ENCODE peak calls at places on chromosomes 5 and 9, in eight cellular contexts. Q, R, G, N, X, O, T and C are unnamed samples.

GRCh38 chr5:32668552-32668951 is 42.6 kb upstream of the NPR3 start:
- DNase-seq in Q (no peak), R (no peak), G (no peak), N (no peak), X (no peak), O (no peak), T (no peak), C (no peak)

GRCh38 chr9:76203373-76203772 is 190.9 kb downstream of the RFK start:
- DNase-seq in Q (no peak), R (no peak), G (no peak), N (no peak), X (peak), O (no peak), T (no peak), C (no peak)

GRCh38 chr5:134122530-134122929 is 8.0 kb downstream of the TCF7 start:
- DNase-seq in Q (no peak), R (no peak), G (no peak), N (no peak), X (no peak), O (no peak), T (no peak), C (no peak)

GRCh38 chr9:91572044-91572443 is 148.4 kb upstream of the NFIL3 start:
- DNase-seq in Q (no peak), R (no peak), G (no peak), N (no peak), X (peak), O (no peak), T (no peak), C (no peak)

GRCh38 chr9:95077053-95077765 is 240.3 kb downstream of the FANCC start:
- DNase-seq in Q (peak), R (no peak), G (no peak), N (no peak), X (no peak), O (peak), T (no peak), C (no peak)

GRCh38 chr5:91443761-91444467 is 60.8 kb upstream of the ARRDC3 start:
- DNase-seq in Q (no peak), R (no peak), G (peak), N (no peak), X (no peak), O (no peak), T (no peak), C (no peak)

GRCh38 chr5:122412966-122413365 is 100.9 kb downstream of the SNCAIP start:
- DNase-seq in Q (no peak), R (no peak), G (no peak), N (no peak), X (no peak), O (no peak), T (no peak), C (no peak)

GRCh38 chr5:123360910-123361309 is 62.3 kb downstream of the CEP120 start:
- DNase-seq in Q (no peak), R (no peak), G (no peak), N (no peak), X (no peak), O (no peak), T (no peak), C (no peak)

GRCh38 chr9:123275381-123275780 is 7.0 kb upstream of the STRBP start:
- DNase-seq in Q (no peak), R (no peak), G (no peak), N (no peak), X (no peak), O (no peak), T (no peak), C (no peak)

GRCh38 chr5:78753093-78753531 is 104.5 kb upstream of the LHFPL2 start:
- DNase-seq in Q (no peak), R (no peak), G (no peak), N (no peak), X (no peak), O (no peak), T (no peak), C (peak)

GRCh38 chr9:77087506-77087905 is 68.1 kb downstream of the FOXB2 start:
- DNase-seq in Q (no peak), R (no peak), G (no peak), N (no peak), X (no peak), O (no peak), T (no peak), C (no peak)

GRCh38 chr5:113806250-113806649 is 292.8 kb downstream of the YTHDC2 start:
- DNase-seq in Q (no peak), R (no peak), G (peak), N (no peak), X (peak), O (no peak), T (peak), C (peak)

GRCh38 chr9:69548676-69549075 is 123.5 kb downstream of the APBA1 start:
- DNase-seq in Q (no peak), R (no peak), G (no peak), N (no peak), X (no peak), O (no peak), T (no peak), C (no peak)

GRCh38 chr9:69546265-69546664 is 125.9 kb downstream of the APBA1 start:
- DNase-seq in Q (no peak), R (no peak), G (no peak), N (no peak), X (peak), O (no peak), T (no peak), C (no peak)

GRCh38 chr9:69554945-69555344 is 117.2 kb downstream of the APBA1 start:
- DNase-seq in Q (no peak), R (no peak), G (no peak), N (no peak), X (peak), O (no peak), T (no peak), C (peak)

GRCh38 chr9:69549310-69550202 is 122.6 kb downstream of the APBA1 start:
- DNase-seq in Q (no peak), R (no peak), G (peak), N (no peak), X (peak), O (no peak), T (no peak), C (no peak)
- TF ChIP-seq CTCF in Q (peak), R (peak), G (peak), N (peak), X (peak), O (peak), T (peak), C (peak)

DNA sequence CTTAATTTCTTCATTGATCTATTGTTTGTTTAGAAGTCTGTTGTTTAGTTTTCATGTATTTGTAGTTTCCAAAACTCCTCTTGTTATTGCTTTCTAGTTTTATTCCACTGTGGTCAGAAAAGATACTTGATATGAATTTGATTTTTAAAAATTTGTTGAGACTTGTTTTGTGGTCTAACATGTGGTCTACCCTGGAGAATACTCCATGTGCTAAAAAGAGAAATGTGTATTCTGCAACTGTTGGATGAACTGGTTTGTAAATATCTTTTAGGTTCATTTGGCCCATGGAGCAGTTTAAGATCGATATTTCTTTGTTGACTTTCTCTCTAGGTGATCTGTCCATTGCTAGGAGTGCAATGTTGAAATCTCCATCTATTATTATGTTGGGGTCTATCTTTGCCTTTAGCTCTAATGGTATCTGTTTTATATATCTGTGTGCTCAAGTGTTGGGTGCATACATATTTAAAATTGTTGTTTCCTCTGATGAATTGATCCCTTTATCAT is 150.6 kb upstream of the ATP10B start:
- DNase-seq in Q (no peak), R (no peak), G (no peak), N (no peak), X (no peak), O (no peak), T (no peak), C (no peak)
- H3K4me3 ChIP-seq in Q (no peak), R (no peak), G (no peak), N (no peak), X (no peak), O (no peak), T (no peak), C (no peak)

GRCh38 chr9:89225587-89225986 is 47.0 kb upstream of the SHC3 start:
- DNase-seq in Q (no peak), R (no peak), G (no peak), N (no peak), X (peak), O (no peak), T (no peak), C (no peak)
- TF ChIP-seq CTCF in Q (no peak), R (no peak), G (no peak), N (no peak), X (no peak), O (no peak), T (no peak), C (no peak)

GRCh38 chr5:102561894-102562760 is 63.3 kb upstream of the SLCO6A1 start:
- DNase-seq in Q (no peak), R (no peak), G (peak), N (no peak), X (peak), O (no peak), T (no peak), C (no peak)
- H3K4me3 ChIP-seq in Q (no peak), R (no peak), G (no peak), N (no peak), X (no peak), O (no peak), T (no peak), C (no peak)